ENCODE peak calls at places on chromosomes 2 and 18, in nine cellular contexts. One of them, this sample, is unnamed.

GRCh38 chr2:178119181-178119922 is 7.1 kb downstream of the RBM45 start:
- DNase-seq in astrocyte of the cerebellum: no peak
- DNase-seq in HT-29: no peak
- DNase-seq in H54: no peak
- DNase-seq in brain microvascular endothelial cell: no peak
- DNase-seq in effector memory CD8-positive, alpha-beta T cell: no peak
- DNase-seq in B cell: no peak
- DNase-seq in T-helper 2 cell: no peak
- DNase-seq in cardiac fibroblast: no peak
- DNase-seq in this sample: no peak

GRCh38 chr2:136012315-136012714 is 26.9 kb upstream of the DARS1 start:
- DNase-seq in effector memory CD8-positive, alpha-beta T cell: no peak
- DNase-seq in brain microvascular endothelial cell: no peak
- DNase-seq in T-helper 2 cell: no peak
- DNase-seq in H54: no peak
- DNase-seq in cardiac fibroblast: no peak
- DNase-seq in astrocyte of the cerebellum: no peak
- DNase-seq in HT-29: no peak
- DNase-seq in B cell: no peak
- DNase-seq in this sample: no peak

GRCh38 chr2:215003001-215003400 is 135.4 kb downstream of the ABCA12 start:
- DNase-seq in brain microvascular endothelial cell: peak
- DNase-seq in astrocyte of the cerebellum: peak
- DNase-seq in HT-29: no peak
- DNase-seq in B cell: no peak
- DNase-seq in cardiac fibroblast: peak
- DNase-seq in T-helper 2 cell: no peak
- DNase-seq in effector memory CD8-positive, alpha-beta T cell: no peak
- DNase-seq in H54: no peak
- DNase-seq in this sample: peak

GRCh38 chr2:5520352-5520996 is 171.7 kb upstream of the SOX11 start:
- DNase-seq in HT-29: no peak
- DNase-seq in brain microvascular endothelial cell: peak
- DNase-seq in H54: no peak
- DNase-seq in astrocyte of the cerebellum: peak
- DNase-seq in B cell: no peak
- DNase-seq in effector memory CD8-positive, alpha-beta T cell: no peak
- DNase-seq in cardiac fibroblast: no peak
- DNase-seq in T-helper 2 cell: no peak
- DNase-seq in this sample: peak

GRCh38 chr2:73969356-73969755 is 15.4 kb upstream of the TET3 start:
- DNase-seq in H54: no peak
- DNase-seq in astrocyte of the cerebellum: no peak
- DNase-seq in T-helper 2 cell: no peak
- DNase-seq in effector memory CD8-positive, alpha-beta T cell: no peak
- DNase-seq in cardiac fibroblast: no peak
- DNase-seq in HT-29: no peak
- DNase-seq in brain microvascular endothelial cell: no peak
- DNase-seq in B cell: no peak
- DNase-seq in this sample: no peak

GRCh38 chr18:48124857-48125626 is 194.6 kb upstream of the SMAD2 start:
- DNase-seq in HT-29: no peak
- DNase-seq in cardiac fibroblast: no peak
- DNase-seq in H54: no peak
- DNase-seq in effector memory CD8-positive, alpha-beta T cell: no peak
- DNase-seq in T-helper 2 cell: no peak
- DNase-seq in brain microvascular endothelial cell: no peak
- DNase-seq in B cell: no peak
- DNase-seq in astrocyte of the cerebellum: no peak
- DNase-seq in this sample: no peak

GRCh38 chr18:79546781-79547272 is 132.8 kb upstream of the CTDP1 start:
- DNase-seq in effector memory CD8-positive, alpha-beta T cell: no peak
- DNase-seq in HT-29: no peak
- DNase-seq in astrocyte of the cerebellum: no peak
- DNase-seq in cardiac fibroblast: no peak
- DNase-seq in B cell: no peak
- DNase-seq in brain microvascular endothelial cell: no peak
- DNase-seq in H54: no peak
- DNase-seq in T-helper 2 cell: no peak
- DNase-seq in this sample: no peak

GRCh38 chr2:217218269-217219140 is 358.6 kb upstream of the TNP1 start:
- DNase-seq in H54: no peak
- DNase-seq in T-helper 2 cell: no peak
- DNase-seq in effector memory CD8-positive, alpha-beta T cell: no peak
- DNase-seq in cardiac fibroblast: peak
- DNase-seq in B cell: no peak
- DNase-seq in brain microvascular endothelial cell: peak
- DNase-seq in HT-29: no peak
- DNase-seq in astrocyte of the cerebellum: no peak
- DNase-seq in this sample: peak

GRCh38 chr2:50492452-50492851 is 539.5 kb downstream of the NRXN1 start:
- DNase-seq in effector memory CD8-positive, alpha-beta T cell: no peak
- DNase-seq in astrocyte of the cerebellum: peak
- DNase-seq in T-helper 2 cell: no peak
- DNase-seq in brain microvascular endothelial cell: peak
- DNase-seq in H54: peak
- DNase-seq in HT-29: peak
- DNase-seq in B cell: no peak
- DNase-seq in cardiac fibroblast: peak
- DNase-seq in this sample: peak

GRCh38 chr18:35775887-35776286 is 194.3 kb downstream of the GALNT1 start:
- DNase-seq in HT-29: peak
- DNase-seq in brain microvascular endothelial cell: peak
- DNase-seq in T-helper 2 cell: no peak
- DNase-seq in B cell: no peak
- DNase-seq in effector memory CD8-positive, alpha-beta T cell: no peak
- DNase-seq in astrocyte of the cerebellum: peak
- DNase-seq in cardiac fibroblast: no peak
- DNase-seq in H54: no peak
- DNase-seq in this sample: peak

GRCh38 chr2:66495788-66496640 is 61.1 kb downstream of the MEIS1 start:
- DNase-seq in HT-29: peak
- DNase-seq in cardiac fibroblast: peak
- DNase-seq in effector memory CD8-positive, alpha-beta T cell: no peak
- DNase-seq in T-helper 2 cell: no peak
- DNase-seq in brain microvascular endothelial cell: peak
- DNase-seq in astrocyte of the cerebellum: peak
- DNase-seq in H54: peak
- DNase-seq in B cell: no peak
- DNase-seq in this sample: peak

GRCh38 chr18:56709463-56709862 is 58.3 kb downstream of the WDR7 start:
- DNase-seq in H54: peak
- DNase-seq in astrocyte of the cerebellum: peak
- DNase-seq in cardiac fibroblast: peak
- DNase-seq in effector memory CD8-positive, alpha-beta T cell: peak
- DNase-seq in B cell: no peak
- DNase-seq in HT-29: peak
- DNase-seq in T-helper 2 cell: no peak
- DNase-seq in brain microvascular endothelial cell: peak
- DNase-seq in this sample: peak

GRCh38 chr18:60413944-60414547 is 41.5 kb upstream of the MC4R start:
- DNase-seq in astrocyte of the cerebellum: no peak
- DNase-seq in B cell: no peak
- DNase-seq in effector memory CD8-positive, alpha-beta T cell: no peak
- DNase-seq in H54: no peak
- DNase-seq in HT-29: peak
- DNase-seq in T-helper 2 cell: no peak
- DNase-seq in brain microvascular endothelial cell: no peak
- DNase-seq in cardiac fibroblast: no peak
- DNase-seq in this sample: no peak

GRCh38 chr2:23900133-23900926 is 26.6 kb downstream of the ATAD2B start:
- DNase-seq in B cell: no peak
- DNase-seq in H54: peak
- DNase-seq in effector memory CD8-positive, alpha-beta T cell: no peak
- DNase-seq in astrocyte of the cerebellum: no peak
- DNase-seq in T-helper 2 cell: no peak
- DNase-seq in cardiac fibroblast: no peak
- DNase-seq in HT-29: peak
- DNase-seq in brain microvascular endothelial cell: peak
- DNase-seq in this sample: no peak

GRCh38 chr2:146584316-146584715 is 1260.5 kb upstream of the ACVR2A start:
- DNase-seq in HT-29: no peak
- DNase-seq in effector memory CD8-positive, alpha-beta T cell: no peak
- DNase-seq in T-helper 2 cell: no peak
- DNase-seq in H54: no peak
- DNase-seq in astrocyte of the cerebellum: no peak
- DNase-seq in cardiac fibroblast: no peak
- DNase-seq in brain microvascular endothelial cell: no peak
- DNase-seq in B cell: no peak
- DNase-seq in this sample: no peak

GRCh38 chr2:25228848-25229674 is 60.7 kb upstream of the POMC start:
- DNase-seq in B cell: peak
- DNase-seq in brain microvascular endothelial cell: peak
- DNase-seq in cardiac fibroblast: peak
- DNase-seq in effector memory CD8-positive, alpha-beta T cell: no peak
- DNase-seq in astrocyte of the cerebellum: peak
- DNase-seq in H54: peak
- DNase-seq in T-helper 2 cell: no peak
- DNase-seq in HT-29: peak
- DNase-seq in this sample: peak

GRCh38 chr2:239955086-239955988 is 69.8 kb downstream of the NDUFA10 start:
- DNase-seq in HT-29: no peak
- DNase-seq in astrocyte of the cerebellum: no peak
- DNase-seq in effector memory CD8-positive, alpha-beta T cell: no peak
- DNase-seq in T-helper 2 cell: no peak
- DNase-seq in H54: no peak
- DNase-seq in B cell: no peak
- DNase-seq in cardiac fibroblast: no peak
- DNase-seq in brain microvascular endothelial cell: no peak
- DNase-seq in this sample: no peak

GRCh38 chr2:239322414-239323086 is 78.3 kb downstream of the HDAC4 start:
- DNase-seq in B cell: no peak
- DNase-seq in H54: peak
- DNase-seq in T-helper 2 cell: no peak
- DNase-seq in HT-29: no peak
- DNase-seq in cardiac fibroblast: peak
- DNase-seq in brain microvascular endothelial cell: peak
- DNase-seq in effector memory CD8-positive, alpha-beta T cell: no peak
- DNase-seq in astrocyte of the cerebellum: no peak
- DNase-seq in this sample: peak

GRCh38 chr2:19355931-19356544 is 2.4 kb downstream of the OSR1 start:
- DNase-seq in B cell: no peak
- DNase-seq in T-helper 2 cell: no peak
- DNase-seq in effector memory CD8-positive, alpha-beta T cell: no peak
- DNase-seq in cardiac fibroblast: peak
- DNase-seq in brain microvascular endothelial cell: no peak
- DNase-seq in H54: no peak
- DNase-seq in HT-29: no peak
- DNase-seq in astrocyte of the cerebellum: no peak
- DNase-seq in this sample: peak

GRCh38 chr2:222750533-222750932 is 79.1 kb downstream of the MOGAT1 start:
- DNase-seq in T-helper 2 cell: no peak
- DNase-seq in brain microvascular endothelial cell: no peak
- DNase-seq in cardiac fibroblast: no peak
- DNase-seq in astrocyte of the cerebellum: no peak
- DNase-seq in H54: no peak
- DNase-seq in B cell: no peak
- DNase-seq in HT-29: no peak
- DNase-seq in effector memory CD8-positive, alpha-beta T cell: no peak
- DNase-seq in this sample: no peak

GRCh38 chr2:198312621-198313483 is 508.5 kb downstream of the PLCL1 start:
- DNase-seq in cardiac fibroblast: no peak
- DNase-seq in B cell: no peak
- DNase-seq in astrocyte of the cerebellum: no peak
- DNase-seq in H54: no peak
- DNase-seq in effector memory CD8-positive, alpha-beta T cell: no peak
- DNase-seq in T-helper 2 cell: no peak
- DNase-seq in HT-29: no peak
- DNase-seq in brain microvascular endothelial cell: no peak
- DNase-seq in this sample: no peak

GRCh38 chr2:152560163-152560562 is 157.1 kb downstream of the PRPF40A start:
- DNase-seq in brain microvascular endothelial cell: no peak
- DNase-seq in effector memory CD8-positive, alpha-beta T cell: no peak
- DNase-seq in cardiac fibroblast: no peak
- DNase-seq in HT-29: no peak
- DNase-seq in B cell: no peak
- DNase-seq in astrocyte of the cerebellum: no peak
- DNase-seq in T-helper 2 cell: no peak
- DNase-seq in H54: no peak
- DNase-seq in this sample: peak

GRCh38 chr2:201471732-201472395 is 20.3 kb downstream of the STRADB start:
- DNase-seq in cardiac fibroblast: peak
- DNase-seq in B cell: no peak
- DNase-seq in astrocyte of the cerebellum: no peak
- DNase-seq in T-helper 2 cell: no peak
- DNase-seq in HT-29: no peak
- DNase-seq in brain microvascular endothelial cell: peak
- DNase-seq in effector memory CD8-positive, alpha-beta T cell: no peak
- DNase-seq in H54: no peak
- DNase-seq in this sample: peak

GRCh38 chr2:160367887-160368286 is 125.7 kb downstream of the RBMS1 start:
- DNase-seq in HT-29: no peak
- DNase-seq in brain microvascular endothelial cell: peak
- DNase-seq in B cell: peak
- DNase-seq in H54: peak
- DNase-seq in T-helper 2 cell: no peak
- DNase-seq in effector memory CD8-positive, alpha-beta T cell: no peak
- DNase-seq in astrocyte of the cerebellum: peak
- DNase-seq in cardiac fibroblast: peak
- DNase-seq in this sample: peak

GRCh38 chr2:203900298-203900697 is 32.7 kb downstream of the CTLA4 start:
- DNase-seq in T-helper 2 cell: no peak
- DNase-seq in brain microvascular endothelial cell: no peak
- DNase-seq in H54: no peak
- DNase-seq in astrocyte of the cerebellum: no peak
- DNase-seq in B cell: no peak
- DNase-seq in effector memory CD8-positive, alpha-beta T cell: no peak
- DNase-seq in cardiac fibroblast: no peak
- DNase-seq in HT-29: no peak
- DNase-seq in this sample: no peak

GRCh38 chr2:45699032-45699658 is 47.7 kb downstream of the PRKCE start:
- DNase-seq in B cell: no peak
- DNase-seq in cardiac fibroblast: peak
- DNase-seq in astrocyte of the cerebellum: no peak
- DNase-seq in HT-29: no peak
- DNase-seq in effector memory CD8-positive, alpha-beta T cell: no peak
- DNase-seq in H54: peak
- DNase-seq in T-helper 2 cell: no peak
- DNase-seq in brain microvascular endothelial cell: peak
- DNase-seq in this sample: peak

GRCh38 chr2:172329404-172330059 is 97.9 kb upstream of the ITGA6 start:
- DNase-seq in cardiac fibroblast: peak
- DNase-seq in brain microvascular endothelial cell: no peak
- DNase-seq in effector memory CD8-positive, alpha-beta T cell: no peak
- DNase-seq in H54: no peak
- DNase-seq in T-helper 2 cell: no peak
- DNase-seq in B cell: no peak
- DNase-seq in HT-29: no peak
- DNase-seq in astrocyte of the cerebellum: no peak
- DNase-seq in this sample: no peak

GRCh38 chr18:59293317-59293716 is 20.1 kb upstream of the RAX start:
- DNase-seq in HT-29: no peak
- DNase-seq in H54: no peak
- DNase-seq in effector memory CD8-positive, alpha-beta T cell: no peak
- DNase-seq in astrocyte of the cerebellum: no peak
- DNase-seq in cardiac fibroblast: no peak
- DNase-seq in B cell: no peak
- DNase-seq in T-helper 2 cell: no peak
- DNase-seq in brain microvascular endothelial cell: no peak
- DNase-seq in this sample: no peak

GRCh38 chr2:72204156-72204781 is 56.6 kb upstream of the CYP26B1 start:
- DNase-seq in HT-29: no peak
- DNase-seq in H54: no peak
- DNase-seq in effector memory CD8-positive, alpha-beta T cell: no peak
- DNase-seq in cardiac fibroblast: peak
- DNase-seq in T-helper 2 cell: no peak
- DNase-seq in astrocyte of the cerebellum: no peak
- DNase-seq in brain microvascular endothelial cell: peak
- DNase-seq in B cell: no peak
- DNase-seq in this sample: peak

GRCh38 chr2:146037334-146037870 is 1517.5 kb upstream of the ZEB2 start:
- DNase-seq in cardiac fibroblast: no peak
- DNase-seq in B cell: no peak
- DNase-seq in H54: no peak
- DNase-seq in HT-29: no peak
- DNase-seq in T-helper 2 cell: no peak
- DNase-seq in astrocyte of the cerebellum: peak
- DNase-seq in effector memory CD8-positive, alpha-beta T cell: no peak
- DNase-seq in brain microvascular endothelial cell: no peak
- DNase-seq in this sample: peak

GRCh38 chr18:57150828-57151227 is 3.9 kb downstream of the BOD1L2 start:
- DNase-seq in brain microvascular endothelial cell: no peak
- DNase-seq in HT-29: peak
- DNase-seq in H54: no peak
- DNase-seq in effector memory CD8-positive, alpha-beta T cell: no peak
- DNase-seq in cardiac fibroblast: no peak
- DNase-seq in astrocyte of the cerebellum: no peak
- DNase-seq in T-helper 2 cell: no peak
- DNase-seq in B cell: no peak
- DNase-seq in this sample: no peak

This sample was measured in astrocyte of the spinal cord.